ENCODE peak calls at places on chromosomes 6 and 20, in nine cellular contexts. K is activated CD4-positive, alpha-beta memory T cell treated with anti-CD3 and anti-CD28 coated beads, Interleukin-2, amount 10 ng/mL, durations not matched to agents 7 days and 5 days; S is HCT116; D is endodermal cell; E is T-helper 2 cell; M is prostate gland; C is skeletal muscle cell; J is pons; Z is osteocyte. P is an unnamed sample.

GRCh38 chr20:64063389-64064144 is 569 bp downstream of the TCEA2 start:
- DNase-seq in K (no peak), S (no peak), D (peak; percentile 75), E (no peak), M (no peak), C (no peak), J (no peak), Z (no peak), P (no peak)

GRCh38 chr6:131948692-131949614 is 2.2 kb downstream of the CCN2 start:
- DNase-seq in K (no peak), S (no peak), D (no peak), E (no peak), M (no peak), C (no peak), J (peak; percentile 14), Z (no peak), P (no peak)

GRCh38 chr6:37693079-37693478 is 4.6 kb downstream of the MDGA1 start:
- DNase-seq in K (no peak), S (no peak), D (no peak), E (no peak), M (no peak), C (no peak), J (no peak), Z (no peak), P (no peak)

GRCh38 chr20:49505518-49505917 is 23.1 kb upstream of the KCNB1 start:
- DNase-seq in K (no peak), S (no peak), D (peak; percentile 87), E (no peak), M (no peak), C (no peak), J (peak; percentile 8), Z (no peak), P (peak; percentile 61)

GRCh38 chr6:90045535-90045934 is 151.3 kb downstream of the GJA10 start:
- DNase-seq in K (no peak), S (no peak), D (no peak), E (no peak), M (no peak), C (no peak), J (no peak), Z (no peak), P (no peak)

GRCh38 chr20:32672315-32672981 is 1.3 kb downstream of the C20orf203 start:
- DNase-seq in K (no peak), S (no peak), D (no peak), E (no peak), M (no peak), C (no peak), J (peak; percentile 31), Z (no peak), P (no peak)

GRCh38 chr20:48795058-48795457 is 32.7 kb downstream of the PREX1 start:
- DNase-seq in K (no peak), S (no peak), D (no peak), E (no peak), M (no peak), C (no peak), J (no peak), Z (no peak), P (no peak)

GRCh38 chr20:17562804-17563305 is 7.0 kb upstream of the DSTN start:
- DNase-seq in K (no peak), S (no peak), D (no peak), E (no peak), M (no peak), C (peak; percentile 76), J (no peak), Z (no peak), P (no peak)

GRCh38 chr6:12331951-12332749 is 42.0 kb downstream of the EDN1 start:
- DNase-seq in K (no peak), S (no peak), D (peak; percentile 64), E (no peak), M (peak; percentile 81), C (no peak), J (no peak), Z (peak; percentile 49), P (no peak)

GRCh38 chr6:1770435-1770843 is 160.7 kb downstream of the FOXC1 start:
- DNase-seq in K (peak; percentile 33), S (no peak), D (no peak), E (no peak), M (no peak), C (no peak), J (no peak), Z (no peak), P (no peak)

GRCh38 chr6:134080171-134080795 is 27.9 kb upstream of the SLC2A12 start:
- DNase-seq in K (no peak), S (no peak), D (no peak), E (no peak), M (no peak), C (no peak), J (no peak), Z (no peak), P (no peak)

GRCh38 chr20:51720854-51721253 is 47.3 kb downstream of the ATP9A start:
- DNase-seq in K (no peak), S (no peak), D (no peak), E (no peak), M (no peak), C (no peak), J (no peak), Z (no peak), P (no peak)

GRCh38 chr6:152356016-152356415 is 281.1 kb downstream of the SYNE1 start:
- DNase-seq in K (no peak), S (no peak), D (no peak), E (no peak), M (no peak), C (no peak), J (no peak), Z (no peak), P (no peak)

GRCh38 chr6:111523484-111524166 is 40.6 kb upstream of the REV3L start:
- DNase-seq in K (no peak), S (no peak), D (no peak), E (no peak), M (no peak), C (no peak), J (peak; percentile 57), Z (no peak), P (no peak)

GRCh38 chr20:62707281-62707941 is 1.2 kb upstream of the NTSR1 start:
- DNase-seq in K (no peak), S (no peak), D (no peak), E (no peak), M (no peak), C (no peak), J (no peak), Z (no peak), P (no peak)

GRCh38 chr20:58359441-58359840 is 29.6 kb upstream of the VAPB start:
- DNase-seq in K (no peak), S (no peak), D (peak; percentile 72), E (no peak), M (no peak), C (no peak), J (no peak), Z (no peak), P (no peak)

GRCh38 chr6:161162722-161163121 is 111.1 kb downstream of the AGPAT4 start:
- DNase-seq in K (no peak), S (no peak), D (no peak), E (no peak), M (peak; percentile 26), C (no peak), J (peak; percentile 62), Z (no peak), P (no peak)

GRCh38 chr6:2891768-2892170 is 11.3 kb downstream of the SERPINB9 start:
- DNase-seq in K (peak; percentile 83), S (no peak), D (peak; percentile 49), E (peak; percentile 53), M (peak; percentile 70), C (peak; percentile 53), J (no peak), Z (no peak), P (no peak)

GRCh38 chr6:156809034-156809433 is 31.9 kb downstream of the ARID1B start:
- DNase-seq in K (no peak), S (no peak), D (peak; percentile 10), E (no peak), M (no peak), C (no peak), J (peak; percentile 91), Z (no peak), P (no peak)

GRCh38 chr20:47764154-47764734 is 21.0 kb downstream of the SULF2 start:
- DNase-seq in K (no peak), S (no peak), D (no peak), E (no peak), M (no peak), C (no peak), J (no peak), Z (no peak), P (no peak)

GRCh38 chr6:113824411-113824810 is 32.7 kb upstream of the MARCKS start:
- DNase-seq in K (no peak), S (no peak), D (no peak), E (no peak), M (no peak), C (no peak), J (no peak), Z (no peak), P (no peak)

GRCh38 chr6:119620846-119621570 is 271.4 kb upstream of the MAN1A1 start:
- DNase-seq in K (no peak), S (peak; percentile 37), D (no peak), E (no peak), M (no peak), C (peak; percentile 91), J (no peak), Z (no peak), P (no peak)

GRCh38 chr6:68059894-68060293 is 575.2 kb upstream of the ADGRB3 start:
- DNase-seq in K (no peak), S (no peak), D (no peak), E (no peak), M (no peak), C (no peak), J (no peak), Z (no peak), P (no peak)

GRCh38 chr6:157060440-157060949 is 262.8 kb downstream of the TMEM242 start:
- DNase-seq in K (no peak), S (no peak), D (no peak), E (no peak), M (no peak), C (no peak), J (no peak), Z (no peak), P (no peak)

GRCh38 chr6:158536084-158536890 is 23.6 kb upstream of the TMEM181 start:
- DNase-seq in K (peak; percentile 83), S (peak; percentile 37), D (peak; percentile 95), E (peak; percentile 49), M (peak; percentile 16), C (peak; percentile 34), J (no peak), Z (peak; percentile 89), P (peak; percentile 85)

GRCh38 chr6:38510205-38510604 is 129.5 kb downstream of the BTBD9 start:
- DNase-seq in K (no peak), S (no peak), D (no peak), E (no peak), M (no peak), C (no peak), J (no peak), Z (no peak), P (no peak)

GRCh38 chr20:15834857-15835256 is 738.4 kb downstream of the KIF16B start:
- DNase-seq in K (no peak), S (no peak), D (peak; percentile 49), E (no peak), M (no peak), C (no peak), J (peak; percentile 19), Z (no peak), P (no peak)

GRCh38 chr6:21131406-21131805 is 462.1 kb upstream of the SOX4 start:
- DNase-seq in K (no peak), S (no peak), D (no peak), E (no peak), M (no peak), C (no peak), J (no peak), Z (no peak), P (no peak)